ENCODE peak calls at places on chromosomes 7 and 10, in eight cellular contexts. T, P, G, Z, F, X, H and E are unnamed samples.

GRCh38 chr7:143479055-143479766 is 1.5 kb downstream of the TAS2R41 start:
- DNase-seq in X (no peak), F (no peak), P (no peak), G (no peak), Z (no peak), H (no peak), T (no peak), E (no peak)

GRCh38 chr10:43137701-43137970 is 609 bp upstream of the CSGALNACT2 start:
- DNase-seq in F (peak; percentile 11), H (peak; percentile 42), G (peak; percentile 43), X (peak; percentile 48), T (peak; percentile 39), Z (peak; percentile 66), P (peak; percentile 56), E (no peak)

GRCh38 chr10:4946349-4946717 is 16.9 kb upstream of the AKR1C1 start:
- DNase-seq in F (no peak), H (no peak), G (no peak), P (no peak), Z (no peak), T (no peak), X (no peak), E (no peak)

GRCh38 chr7:14424675-14425074 is 435.2 kb upstream of the ETV1 start:
- DNase-seq in X (no peak), Z (no peak), T (no peak), H (no peak), G (peak; percentile 3), P (no peak), F (no peak), E (no peak)

GRCh38 chr7:83791737-83792136 is 142.8 kb upstream of the SEMA3E start:
- DNase-seq in P (no peak), F (no peak), T (no peak), X (no peak), G (no peak), H (no peak), Z (no peak), E (no peak)

GRCh38 chr10:13439313-13439712 is 89.5 kb downstream of the BEND7 start:
- DNase-seq in X (no peak), P (no peak), F (no peak), G (no peak), H (no peak), Z (no peak), T (no peak), E (no peak)

GRCh38 chr7:143236408-143236990 is 14.7 kb downstream of the TAS2R40 start:
- DNase-seq in G (no peak), T (no peak), X (no peak), Z (no peak), F (no peak), P (no peak), H (no peak), E (no peak)

GRCh38 chr10:58360412-58361004 is 24.7 kb upstream of the TFAM start:
- DNase-seq in G (peak; percentile 8), H (no peak), P (no peak), F (no peak), Z (no peak), X (no peak), T (no peak), E (no peak)

GRCh38 chr7:80307251-80307856 is 172.7 kb downstream of the GNAI1 start:
- DNase-seq in H (no peak), F (no peak), X (no peak), G (no peak), Z (no peak), P (no peak), T (no peak), E (no peak)

GRCh38 chr7:2399848-2400587 is 3.4 kb upstream of the CHST12 start:
- DNase-seq in Z (peak; percentile 44), P (no peak), T (no peak), X (no peak), G (peak; percentile 95), H (no peak), F (no peak), E (peak; percentile 78)

GRCh38 chr10:23198940-23199767 is 7.0 kb downstream of the PTF1A start:
- DNase-seq in T (no peak), X (no peak), F (no peak), H (no peak), Z (no peak), G (no peak), P (no peak), E (no peak)

GRCh38 chr7:76225379-76225778 is 23.7 kb downstream of the SRRM3 start:
- DNase-seq in H (peak; percentile 25), F (peak; percentile 38), T (peak; percentile 56), P (peak; percentile 24), Z (no peak), X (peak; percentile 27), G (peak; percentile 28), E (no peak)

GRCh38 chr7:81256991-81257390 is 338.1 kb upstream of the SEMA3C start:
- DNase-seq in Z (no peak), H (no peak), X (no peak), F (no peak), P (no peak), G (no peak), T (peak; percentile 14), E (no peak)

GRCh38 chr10:123868058-123868995 is 23.3 kb downstream of the CPXM2 start:
- DNase-seq in Z (no peak), H (no peak), G (no peak), X (no peak), P (no peak), F (no peak), T (no peak), E (no peak)

GRCh38 chr7:137146552-137146961 is 197.0 kb downstream of the PTN start:
- DNase-seq in Z (no peak), H (no peak), F (no peak), X (no peak), P (no peak), G (no peak), T (no peak), E (no peak)

GRCh38 chr7:127208351-127208750 is 44.4 kb downstream of the GRM8 start:
- DNase-seq in G (no peak), F (no peak), P (no peak), H (no peak), X (no peak), Z (no peak), T (no peak), E (no peak)

GRCh38 chr10:95564291-95564690 is 3.1 kb upstream of the SORBS1 start:
- DNase-seq in T (no peak), H (no peak), F (no peak), P (no peak), X (no peak), G (no peak), Z (no peak), E (no peak)

GRCh38 chr10:6176691-6177231 is 26.0 kb upstream of the PFKFB3 start:
- DNase-seq in F (no peak), X (no peak), H (no peak), Z (no peak), P (no peak), G (no peak), T (no peak), E (no peak)

GRCh38 chr7:2971914-2972530 is 71.6 kb downstream of the CARD11 start:
- DNase-seq in F (no peak), P (no peak), Z (no peak), T (no peak), H (no peak), X (no peak), G (no peak), E (no peak)

GRCh38 chr7:112420236-112420945 is 29.9 kb upstream of the IFRD1 start:
- DNase-seq in X (no peak), T (no peak), Z (no peak), F (no peak), H (no peak), P (no peak), G (no peak), E (no peak)

GRCh38 chr10:93826355-93826754 is 67.4 kb upstream of the SLC35G1 start:
- DNase-seq in X (no peak), P (no peak), G (no peak), T (no peak), Z (no peak), F (no peak), H (no peak), E (no peak)

GRCh38 chr7:20786779-20787651 is at the start of gene SP8:
- DNase-seq in T (peak; percentile 71), H (peak; percentile 36), X (no peak), F (no peak), G (no peak), P (no peak), Z (no peak), E (no peak)

GRCh38 chr10:110083884-110084283 is 76.1 kb downstream of the ADD3 start:
- DNase-seq in F (no peak), T (no peak), G (no peak), Z (no peak), H (no peak), X (no peak), P (no peak), E (no peak)

GRCh38 chr10:126663328-126663727 is 7.2 kb downstream of the C10orf90 start:
- DNase-seq in X (peak; percentile 17), Z (peak; percentile 91), F (no peak), H (no peak), P (no peak), T (no peak), G (no peak), E (no peak)

GRCh38 chr7:15837627-15838026 is 151.1 kb upstream of the MEOX2 start:
- DNase-seq in Z (no peak), G (no peak), X (no peak), T (no peak), F (no peak), P (no peak), H (no peak), E (no peak)

GRCh38 chr7:65279795-65280194 is 93.9 kb upstream of the ZNF92 start:
- DNase-seq in T (no peak), Z (no peak), P (no peak), F (no peak), G (no peak), X (no peak), H (no peak), E (no peak)